ENCODE peak calls at places on chromosome 1, in seven cellular contexts. G is fibroblast of mammary gland; B is suprapubic skin; W is T-cell; F is activated naive CD8-positive, alpha-beta T cell treated with anti-CD3 and anti-CD28 coated beads, Interleukin-2, amount 50 U/mL, for 24 hours; T is stimulated activated CD4-positive, alpha-beta T cell treated with anti-CD3 and anti-CD28 coated beads, Interleukin-12 subunit alpha, Interleukin-12 subunit beta, amount 100 ng/mL, for 48 hours; U is activated T-helper 1 cell treated with anti-CD3 and anti-CD28 coated beads, Interleukin-2, amount 50 U/mL, for 16 hours. E is an unnamed sample.

GRCh38 chr1:239125027-239125426 is 261.3 kb upstream of the CHRM3 start:
- DNase-seq in W (no peak), U (no peak), T (no peak), F (no peak), B (no peak), G (peak; percentile 38), E (peak; percentile 80)

GRCh38 chr1:247079141-247079874 is 697 bp upstream of the ZNF670 start:
- DNase-seq in G (peak; percentile 5), W (no peak), U (no peak), T (no peak), B (no peak), F (no peak), E (peak; percentile 23)

GRCh38 chr1:201916649-201917249 is 28.1 kb downstream of the SHISA4 start:
- DNase-seq in B (no peak), G (peak; percentile 99), U (no peak), T (no peak), W (no peak), F (peak; percentile 13), E (peak; percentile 97)

GRCh38 chr1:8625981-8626898 is 191.2 kb downstream of the RERE start:
- DNase-seq in G (peak; percentile 86), B (no peak), F (no peak), W (no peak), T (no peak), U (no peak), E (peak; percentile 92)

GRCh38 chr1:185297986-185298385 is 19.1 kb downstream of the IVNS1ABP start:
- DNase-seq in T (no peak), G (no peak), B (no peak), F (no peak), W (no peak), U (no peak), E (no peak)

GRCh38 chr1:15453773-15454172 is 2.8 kb upstream of the CELA2A start:
- DNase-seq in F (no peak), U (no peak), G (peak; percentile 53), T (no peak), W (no peak), B (no peak), E (no peak)

GRCh38 chr1:67791261-67791660 is 42.0 kb downstream of the GNG12 start:
- DNase-seq in T (no peak), U (no peak), B (no peak), W (no peak), F (no peak), G (peak; percentile 79), E (peak; percentile 46)

GRCh38 chr1:223835754-223836153 is 10.0 kb downstream of the TP53BP2 start:
- DNase-seq in F (no peak), G (peak; percentile 21), T (no peak), W (no peak), U (no peak), B (no peak), E (peak; percentile 39)

GRCh38 chr1:203860396-203860951 is 925 bp upstream of the SNRPE start:
- DNase-seq in T (no peak), F (no peak), B (no peak), G (peak; percentile 54), U (no peak), W (no peak), E (peak; percentile 65)

GRCh38 chr1:106721779-106722178 is 334.7 kb upstream of the PRMT6 start:
- DNase-seq in G (no peak), U (no peak), W (no peak), T (no peak), B (no peak), F (no peak), E (no peak)

GRCh38 chr1:91555821-91556531 is 55.3 kb downstream of the CDC7 start:
- DNase-seq in B (no peak), U (no peak), G (peak; percentile 94), W (peak; percentile 74), T (peak; percentile 49), F (peak; percentile 41), E (peak; percentile 93)

GRCh38 chr1:56676571-56677035 is 31.5 kb downstream of the PRKAA2 start:
- DNase-seq in F (no peak), B (no peak), W (no peak), G (peak; percentile 93), U (no peak), T (no peak), E (peak; percentile 93)

GRCh38 chr1:165259706-165260105 is 96.8 kb downstream of the LMX1A start:
- DNase-seq in G (no peak), W (no peak), B (no peak), U (no peak), F (no peak), T (no peak), E (no peak)

GRCh38 chr1:150008699-150009098 is 1.8 kb downstream of the OTUD7B start:
- DNase-seq in U (no peak), B (no peak), F (no peak), W (no peak), G (no peak), T (no peak), E (no peak)

GRCh38 chr1:235077571-235078479 is 50.8 kb downstream of the TOMM20 start:
- DNase-seq in T (peak; percentile 48), G (peak; percentile 48), B (no peak), U (no peak), W (no peak), F (peak; percentile 50), E (no peak)

GRCh38 chr1:26767714-26768113 is 20.0 kb upstream of the PIGV start:
- DNase-seq in W (no peak), G (no peak), F (peak; percentile 25), U (no peak), B (no peak), T (no peak), E (no peak)

GRCh38 chr1:243217401-243217800 is 37.7 kb downstream of the CEP170 start:
- DNase-seq in F (no peak), U (no peak), T (no peak), G (no peak), B (no peak), W (no peak), E (no peak)